ENCODE peak calls at places on chromosomes 6 and 20, in ten cellular contexts. P is esophagus squamous epithelium, S is A549, L is transverse colon, Y is prostate gland, Z is sigmoid colon, R is testis, A is heart left ventricle, M is ovary, X is Peyer's patch. I is an unnamed sample.
A peak's percentile ranks its signal among the peaks of the same experiment; 100 is the strongest.

GRCh38 chr20:1187605-1188171 is 2.9 kb upstream of the TMEM74B start:
- DNase-seq in P (no peak), S (no peak), L (no peak), Y (no peak), Z (no peak), R (no peak), A (no peak), M (no peak), X (no peak), I (no peak)

GRCh38 chr6:83868639-83869038 is 9.2 kb downstream of the CYB5R4 start:
- DNase-seq in P (no peak), S (no peak), L (no peak), Y (no peak), Z (no peak), R (no peak), A (no peak), M (no peak), X (no peak), I (no peak)

GRCh38 chr20:45833030-45833882 is at the start of gene SNX21:
- DNase-seq in P (no peak), S (peak; percentile 71), L (peak; percentile 83), Y (peak; percentile 49), Z (peak; percentile 97), R (peak; percentile 85), A (peak; percentile 95), M (peak; percentile 89), X (peak; percentile 85), I (peak; percentile 92)

GRCh38 chr6:157403684-157404051 is 22.7 kb downstream of the ZDHHC14 start:
- DNase-seq in P (no peak), S (no peak), L (no peak), Y (no peak), Z (no peak), R (no peak), A (no peak), M (no peak), X (no peak), I (no peak)

GRCh38 chr6:4599924-4600323 is 176.3 kb upstream of the CDYL start:
- DNase-seq in P (no peak), S (no peak), L (no peak), Y (no peak), Z (no peak), R (no peak), A (no peak), M (no peak), X (no peak), I (no peak)

GRCh38 chr6:129707882-129708495 is 2.0 kb downstream of the ARHGAP18 start:
- DNase-seq in P (no peak), S (no peak), L (no peak), Y (no peak), Z (no peak), R (no peak), A (no peak), M (no peak), X (no peak), I (no peak)

GRCh38 chr6:44309092-44309491 is 4.1 kb downstream of the AARS2 start:
- DNase-seq in P (no peak), S (no peak), L (no peak), Y (no peak), Z (no peak), R (no peak), A (peak; percentile 69), M (no peak), X (no peak), I (no peak)

GRCh38 chr20:4217349-4217761 is 202.0 kb upstream of the RNF24 start:
- DNase-seq in P (no peak), S (peak; percentile 69), L (peak; percentile 78), Y (no peak), Z (no peak), R (peak; percentile 65), A (peak; percentile 61), M (no peak), X (peak; percentile 76), I (peak; percentile 31)

GRCh38 chr20:20338133-20338730 is 29.7 kb upstream of the INSM1 start:
- DNase-seq in P (no peak), S (no peak), L (no peak), Y (no peak), Z (no peak), R (no peak), A (no peak), M (no peak), X (no peak), I (no peak)

GRCh38 chr6:84536914-84537638 is 227.3 kb downstream of the TBX18 start:
- DNase-seq in P (no peak), S (no peak), L (no peak), Y (no peak), Z (no peak), R (no peak), A (no peak), M (no peak), X (no peak), I (no peak)

GRCh38 chr20:61594198-61594597 is 342.1 kb downstream of the CDH4 start:
- DNase-seq in P (no peak), S (no peak), L (no peak), Y (no peak), Z (no peak), R (no peak), A (no peak), M (no peak), X (no peak), I (no peak)

GRCh38 chr6:47247227-47247797 is 62.4 kb downstream of the TNFRSF21 start:
- DNase-seq in P (no peak), S (no peak), L (no peak), Y (no peak), Z (peak; percentile 68), R (no peak), A (peak; percentile 44), M (no peak), X (no peak), I (no peak)

GRCh38 chr6:91538622-91539021 is 951.8 kb upstream of the MAP3K7 start:
- DNase-seq in P (no peak), S (no peak), L (no peak), Y (no peak), Z (no peak), R (no peak), A (no peak), M (no peak), X (no peak), I (no peak)

GRCh38 chr6:138089325-138089724 is 17.9 kb downstream of the PERP start:
- DNase-seq in P (no peak), S (no peak), L (no peak), Y (no peak), Z (no peak), R (no peak), A (no peak), M (no peak), X (no peak), I (no peak)

DNA sequence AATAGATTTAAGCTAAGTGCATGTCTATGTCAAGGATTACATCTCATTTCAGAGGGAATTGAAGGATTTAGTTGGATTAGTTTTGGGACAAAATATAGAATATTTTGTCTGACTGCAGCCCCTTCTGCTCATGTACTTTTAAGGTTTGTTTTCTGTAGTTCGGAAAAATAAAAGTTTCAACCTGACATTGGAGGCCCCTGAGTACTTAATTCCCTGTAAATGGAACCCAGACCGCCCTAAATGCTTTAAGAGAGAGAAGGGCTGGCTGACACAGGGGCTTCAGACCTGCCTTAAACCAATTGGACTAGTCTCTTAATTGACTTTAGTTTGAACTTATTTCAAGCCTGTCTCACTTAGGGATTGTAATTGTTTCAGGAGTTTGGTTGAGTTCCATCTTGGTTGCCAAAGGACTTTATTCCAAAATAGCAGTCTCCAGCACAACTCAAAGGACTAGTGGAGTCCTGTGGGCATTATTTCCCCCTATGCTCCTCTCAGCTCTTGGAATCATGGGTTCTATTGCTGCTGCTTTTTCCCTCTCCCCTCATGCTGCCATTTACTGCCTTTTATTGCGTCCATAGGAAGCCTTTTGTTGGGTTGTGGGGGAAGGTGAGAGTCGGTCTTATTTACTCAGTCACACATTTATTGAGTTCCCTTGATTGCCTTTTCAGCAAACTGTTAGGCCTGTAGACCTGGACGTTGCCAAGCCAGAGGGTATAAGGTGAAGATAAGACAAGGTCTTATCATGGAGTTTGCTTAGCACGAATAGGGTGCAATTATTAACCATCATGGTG is 14.5 kb downstream of the BRD2 start:
- DNase-seq in P (no peak), S (no peak), L (no peak), Y (no peak), Z (no peak), R (no peak), A (no peak), M (no peak), X (no peak), I (no peak)
- TF ChIP-seq POLR2A in P (no peak), S (no peak), L (no peak), Y (no peak), Z (no peak), R (no peak), A (no peak), M (no peak), X (peak; percentile 15), I (no peak)

GRCh38 chr20:41242352-41242751 is 75.2 kb downstream of the ZHX3 start:
- DNase-seq in P (no peak), S (no peak), L (no peak), Y (no peak), Z (no peak), R (no peak), A (no peak), M (no peak), X (no peak), I (no peak)
- H3K4me1 ChIP-seq in P (peaks cover 34% of the 10 kb centered on the region), S (no peaks in the 10 kb centered on the region), L (peaks cover 36% of the 10 kb centered on the region), Y (no peaks in the 10 kb centered on the region), Z (peaks cover 46% of the 10 kb centered on the region), R (peaks cover 22% of the 10 kb centered on the region), A (peaks cover 42% of the 10 kb centered on the region), M (peaks cover 19% of the 10 kb centered on the region), X (no peaks in the 10 kb centered on the region), I (peaks cover 49% of the 10 kb centered on the region)

DNA sequence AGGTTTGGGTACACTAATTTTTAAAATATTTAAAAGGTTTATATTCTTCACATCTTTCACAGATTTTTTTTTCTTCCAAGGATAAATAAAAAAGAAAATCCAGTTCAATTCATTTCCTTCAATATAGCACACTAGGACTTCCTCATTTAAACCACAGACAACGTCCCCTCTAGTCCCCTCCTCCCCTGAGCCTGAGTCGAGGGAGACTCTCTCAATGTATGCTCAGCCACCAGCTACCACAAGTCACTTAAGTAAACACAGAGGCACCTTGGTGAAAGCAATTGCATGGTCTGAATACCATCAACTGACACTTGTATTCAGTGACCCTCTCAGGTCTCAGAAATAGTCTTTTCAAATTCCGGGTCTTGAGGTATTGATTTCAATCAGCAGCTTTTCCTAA is 88.6 kb downstream of the SIM1 start:
- DNase-seq in P (no peak), S (no peak), L (no peak), Y (no peak), Z (no peak), R (no peak), A (no peak), M (no peak), X (no peak), I (no peak)
- TF ChIP-seq CTCF in P (no peak), S (no peak), L (no peak), Y (no peak), Z (no peak), R (no peak), A (no peak), M (no peak), X (no peak), I (no peak)

DNA sequence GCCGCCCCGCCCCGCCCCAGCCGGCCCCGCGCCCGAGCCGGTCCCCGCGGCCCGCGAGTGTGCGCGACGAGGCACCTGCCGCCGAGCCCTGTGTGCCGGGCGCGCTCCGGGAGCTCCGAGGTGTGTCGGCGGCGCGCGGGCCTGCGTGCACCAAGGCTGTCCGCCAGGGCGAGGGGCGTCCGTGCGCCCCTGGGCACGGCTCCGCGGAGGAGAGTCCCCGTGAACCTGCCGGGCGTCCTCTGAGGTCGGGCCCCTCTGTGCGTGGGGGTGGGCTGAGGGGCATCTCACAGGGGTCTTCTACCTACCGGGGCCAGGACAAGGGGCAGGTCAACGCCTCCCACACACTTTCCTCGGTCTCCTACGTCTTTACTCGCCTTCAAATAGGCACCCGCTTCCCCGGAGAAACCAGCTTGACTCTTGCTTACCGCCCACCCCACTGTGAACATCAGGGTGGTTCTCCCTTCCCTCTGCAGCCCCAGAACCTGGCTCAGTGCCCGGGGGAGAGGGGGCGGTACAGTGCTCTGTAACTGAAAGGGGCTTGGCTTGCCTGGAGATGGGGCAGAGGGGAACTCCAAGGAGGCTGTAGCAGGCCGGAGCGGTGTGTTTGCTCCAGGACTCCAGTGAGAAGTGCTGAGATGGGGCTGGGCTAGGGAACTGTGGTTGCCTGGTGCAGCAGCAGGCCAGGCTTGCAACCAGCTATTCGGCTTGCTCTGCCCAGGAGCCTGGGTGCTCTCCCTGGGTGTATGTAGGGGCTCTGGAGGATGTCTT is at the start of gene SAMD10:
- DNase-seq in P (no peak), S (no peak), L (peak; percentile 59), Y (no peak), Z (no peak), R (peak; percentile 52), A (no peak), M (peak; percentile 23), X (peak; percentile 69), I (peak; percentile 91)
- TF ChIP-seq POLR2A in P (no peak), S (no peak), L (no peak), Y (no peak), Z (no peak), R (no peak), A (no peak), M (no peak), X (no peak), I (no peak)